ENCODE peak calls at places on chromosome 19, in six cellular contexts. One of them, this sample, is unnamed.
A peak's percentile ranks its signal among the peaks of the same experiment; 100 is the strongest.

GRCh38 chr19:49666120-49666444 is 349 bp downstream of the BCL2L12 start:
- DNase-seq in colonic mucosa: no peak
- DNase-seq in ovary: no peak
- DNase-seq in tibial artery: no peak
- DNase-seq in A549: peak; percentile 47
- DNase-seq in A673: no peak
- DNase-seq in this sample: no peak

GRCh38 chr19:39237200-39238184 is 7.3 kb downstream of the IFNL3 start:
- DNase-seq in colonic mucosa: peak; percentile 61
- DNase-seq in ovary: no peak
- DNase-seq in tibial artery: no peak
- DNase-seq in A549: peak; percentile 33
- DNase-seq in A673: no peak
- DNase-seq in this sample: peak; percentile 49

GRCh38 chr19:17103177-17103576 is 27.6 kb downstream of the MYO9B start:
- DNase-seq in colonic mucosa: no peak
- DNase-seq in ovary: no peak
- DNase-seq in tibial artery: no peak
- DNase-seq in A549: peak; percentile 58
- DNase-seq in A673: peak; percentile 62
- DNase-seq in this sample: peak; percentile 48

GRCh38 chr19:24140099-24140498 is 53.1 kb downstream of the ZNF254 start:
- DNase-seq in colonic mucosa: no peak
- DNase-seq in ovary: no peak
- DNase-seq in tibial artery: no peak
- DNase-seq in A549: peak; percentile 55
- DNase-seq in A673: no peak
- DNase-seq in this sample: peak; percentile 10

GRCh38 chr19:35975608-35976214 is 19.3 kb upstream of the SDHAF1 start:
- DNase-seq in colonic mucosa: no peak
- DNase-seq in ovary: no peak
- DNase-seq in tibial artery: no peak
- DNase-seq in A549: no peak
- DNase-seq in A673: no peak
- DNase-seq in this sample: peak; percentile 65

GRCh38 chr19:33302175-33302973 is at the start of gene CEBPA:
- DNase-seq in colonic mucosa: peak; percentile 82
- DNase-seq in ovary: peak; percentile 46
- DNase-seq in tibial artery: peak; percentile 61
- DNase-seq in A549: peak; percentile 93
- DNase-seq in A673: peak; percentile 87
- DNase-seq in this sample: peak; percentile 84

GRCh38 chr19:46076031-46076880 is 35.5 kb upstream of the IGFL4 start:
- DNase-seq in colonic mucosa: no peak
- DNase-seq in ovary: no peak
- DNase-seq in tibial artery: no peak
- DNase-seq in A549: no peak
- DNase-seq in A673: no peak
- DNase-seq in this sample: no peak

GRCh38 chr19:43812689-43813088 is 10.4 kb upstream of the LYPD5 start:
- DNase-seq in colonic mucosa: no peak
- DNase-seq in ovary: no peak
- DNase-seq in tibial artery: no peak
- DNase-seq in A549: no peak
- DNase-seq in A673: no peak
- DNase-seq in this sample: no peak

GRCh38 chr19:11538232-11539036 is at the start of gene CNN1:
- DNase-seq in colonic mucosa: no peak
- DNase-seq in ovary: peak; percentile 86
- DNase-seq in tibial artery: peak; percentile 85
- DNase-seq in A549: no peak
- DNase-seq in A673: peak; percentile 41
- DNase-seq in this sample: peak; percentile 66

GRCh38 chr19:46023311-46023779 is 492 bp upstream of the PGLYRP1 start:
- DNase-seq in colonic mucosa: no peak
- DNase-seq in ovary: no peak
- DNase-seq in tibial artery: no peak
- DNase-seq in A549: no peak
- DNase-seq in A673: no peak
- DNase-seq in this sample: no peak

GRCh38 chr19:41221514-41222205 is 2.6 kb downstream of the AXL start:
- DNase-seq in colonic mucosa: no peak
- DNase-seq in ovary: no peak
- DNase-seq in tibial artery: no peak
- DNase-seq in A549: no peak
- DNase-seq in A673: no peak
- DNase-seq in this sample: no peak
- H3K4me1 ChIP-seq in colonic mucosa: peaks cover 2% of the 10 kb centered on the region
- H3K4me1 ChIP-seq in ovary: peaks cover 8% of the 10 kb centered on the region
- H3K4me1 ChIP-seq in tibial artery: peaks cover 79% of the 10 kb centered on the region
- H3K4me1 ChIP-seq in A549: peaks cover 70% of the 10 kb centered on the region
- H3K4me1 ChIP-seq in A673: peaks cover 2% of the 10 kb centered on the region
- H3K4me1 ChIP-seq in this sample: peaks cover 38% of the 10 kb centered on the region

GRCh38 chr19:19218911-19219310 is 7.2 kb downstream of the NCAN start:
- DNase-seq in colonic mucosa: no peak
- DNase-seq in ovary: no peak
- DNase-seq in tibial artery: no peak
- DNase-seq in A549: no peak
- DNase-seq in A673: no peak
- DNase-seq in this sample: no peak
- H3K4me1 ChIP-seq in colonic mucosa: no peaks in the 10 kb centered on the region
- H3K4me1 ChIP-seq in ovary: no peaks in the 10 kb centered on the region
- H3K4me1 ChIP-seq in tibial artery: no peaks in the 10 kb centered on the region
- H3K4me1 ChIP-seq in A549: no peaks in the 10 kb centered on the region
- H3K4me1 ChIP-seq in A673: peaks cover under 1% of the 10 kb centered on the region
- H3K4me1 ChIP-seq in this sample: no peaks in the 10 kb centered on the region

GRCh38 chr19:34403784-34404108 is 453 bp upstream of the PDCD2L start:
- DNase-seq in colonic mucosa: no peak
- DNase-seq in ovary: no peak
- DNase-seq in tibial artery: no peak
- DNase-seq in A549: no peak
- DNase-seq in A673: no peak
- DNase-seq in this sample: no peak
- H3K4me1 ChIP-seq in colonic mucosa: no peaks in the 10 kb centered on the region
- H3K4me1 ChIP-seq in ovary: no peaks in the 10 kb centered on the region
- H3K4me1 ChIP-seq in tibial artery: peaks cover 16% of the 10 kb centered on the region
- H3K4me1 ChIP-seq in A549: peaks cover 17% of the 10 kb centered on the region
- H3K4me1 ChIP-seq in A673: peaks cover 6% of the 10 kb centered on the region
- H3K4me1 ChIP-seq in this sample: no peaks in the 10 kb centered on the region

GRCh38 chr19:6086081-6086858 is 24.0 kb downstream of the RFX2 start:
- DNase-seq in colonic mucosa: no peak
- DNase-seq in ovary: no peak
- DNase-seq in tibial artery: no peak
- DNase-seq in A549: no peak
- DNase-seq in A673: no peak
- DNase-seq in this sample: no peak
- H3K4me1 ChIP-seq in colonic mucosa: peaks cover 4% of the 10 kb centered on the region
- H3K4me1 ChIP-seq in ovary: peaks cover 15% of the 10 kb centered on the region
- H3K4me1 ChIP-seq in tibial artery: peaks cover 58% of the 10 kb centered on the region
- H3K4me1 ChIP-seq in A549: peaks cover 28% of the 10 kb centered on the region
- H3K4me1 ChIP-seq in A673: peaks cover 26% of the 10 kb centered on the region
- H3K4me1 ChIP-seq in this sample: peaks cover 14% of the 10 kb centered on the region

GRCh38 chr19:12788025-12788681 is 3.1 kb upstream of the JUNB start:
- DNase-seq in colonic mucosa: no peak
- DNase-seq in ovary: no peak
- DNase-seq in tibial artery: no peak
- DNase-seq in A549: no peak
- DNase-seq in A673: no peak
- DNase-seq in this sample: no peak

GRCh38 chr19:12787458-12787857 is 3.8 kb upstream of the JUNB start:
- DNase-seq in colonic mucosa: no peak
- DNase-seq in ovary: peak; percentile 13
- DNase-seq in tibial artery: no peak
- DNase-seq in A549: no peak
- DNase-seq in A673: no peak
- DNase-seq in this sample: no peak

GRCh38 chr19:12789098-12789903 is 2.0 kb upstream of the JUNB start:
- DNase-seq in colonic mucosa: peak; percentile 84
- DNase-seq in ovary: no peak
- DNase-seq in tibial artery: no peak
- DNase-seq in A549: peak; percentile 53
- DNase-seq in A673: no peak
- DNase-seq in this sample: peak; percentile 69

GRCh38 chr19:12789904-12790619 is 1.2 kb upstream of the JUNB start:
- DNase-seq in colonic mucosa: peak; percentile 94
- DNase-seq in ovary: peak; percentile 98
- DNase-seq in tibial artery: peak; percentile 97
- DNase-seq in A549: peak; percentile 94
- DNase-seq in A673: peak; percentile 99
- DNase-seq in this sample: peak; percentile 99

DNA sequence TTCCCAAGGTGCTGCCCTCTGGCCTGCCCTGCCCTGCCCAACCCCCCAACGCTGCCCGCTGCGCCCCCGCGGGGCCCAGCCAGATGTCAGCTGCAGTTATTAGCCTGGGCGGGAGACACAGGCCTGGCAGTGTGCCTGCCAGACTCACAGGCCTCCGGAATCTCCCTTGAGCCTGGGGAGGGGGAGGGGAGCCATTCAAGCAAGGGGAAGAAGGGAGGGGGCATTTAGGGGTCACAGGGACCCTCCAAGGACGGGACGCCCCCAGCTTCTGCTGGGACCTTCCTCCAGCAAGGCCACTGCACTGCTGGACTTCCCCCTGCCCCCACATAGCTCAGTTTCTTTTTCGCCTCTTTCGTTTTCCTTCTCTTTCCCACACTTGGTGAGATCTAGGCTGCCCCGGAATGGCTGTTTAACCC is 2.6 kb upstream of the JUNB start:
- DNase-seq in colonic mucosa: peak; percentile 93
- DNase-seq in ovary: peak; percentile 87
- DNase-seq in tibial artery: peak; percentile 86
- DNase-seq in A549: peak; percentile 89
- DNase-seq in A673: peak; percentile 71
- DNase-seq in this sample: peak; percentile 94
- H3K4me1 ChIP-seq in colonic mucosa: peaks cover 26% of the 10 kb centered on the region
- H3K4me1 ChIP-seq in ovary: peaks cover 16% of the 10 kb centered on the region
- H3K4me1 ChIP-seq in tibial artery: peaks cover 64% of the 10 kb centered on the region
- H3K4me1 ChIP-seq in A549: peaks cover 63% of the 10 kb centered on the region
- H3K4me1 ChIP-seq in A673: peaks cover 40% of the 10 kb centered on the region
- H3K4me1 ChIP-seq in this sample: peaks cover 48% of the 10 kb centered on the region

This sample was measured in SJCRH30.